ENCODE peak calls at places on chromosome 18, in five cellular contexts. X is AG09319, M is type B pancreatic cell, Q is AG09309, Z is breast epithelium. A is an unnamed sample.

GRCh38 chr18:31056296-31056695 is 13.8 kb upstream of the DSC3 start:
- DNase-seq in X (no peak), M (no peak), Q (no peak), Z (no peak), A (no peak)

GRCh38 chr18:79869591-79870368 is 72.0 kb downstream of the KCNG2 start:
- DNase-seq in X (no peak), M (no peak), Q (no peak), Z (no peak), A (no peak)

GRCh38 chr18:53375641-53376040 is 848.8 kb downstream of the MBD2 start:
- DNase-seq in X (no peak), M (no peak), Q (no peak), Z (no peak), A (no peak)

GRCh38 chr18:10127721-10128120 is 213.9 kb downstream of the VAPA start:
- DNase-seq in X (no peak), M (no peak), Q (no peak), Z (no peak), A (no peak)

GRCh38 chr18:3871687-3872086 is 421.7 kb downstream of the TGIF1 start:
- DNase-seq in X (no peak), M (no peak), Q (no peak), Z (no peak), A (no peak)

GRCh38 chr18:60100805-60101204 is 201.0 kb downstream of the PMAIP1 start:
- DNase-seq in X (no peak), M (no peak), Q (no peak), Z (no peak), A (no peak)

GRCh38 chr18:28175047-28175929 is 1.6 kb downstream of the CDH2 start:
- DNase-seq in X (no peak), M (peak; percentile 79), Q (no peak), Z (no peak), A (peak; percentile 60)

GRCh38 chr18:44564922-44565321 is 115.8 kb upstream of the SETBP1 start:
- DNase-seq in X (peak; percentile 48), M (no peak), Q (peak; percentile 33), Z (peak; percentile 69), A (no peak)

GRCh38 chr18:42641996-42642395 is 473.5 kb downstream of the RIT2 start:
- DNase-seq in X (no peak), M (no peak), Q (no peak), Z (no peak), A (no peak)

GRCh38 chr18:22267697-22268096 is 98.3 kb downstream of the GATA6 start:
- DNase-seq in X (no peak), M (no peak), Q (no peak), Z (no peak), A (no peak)

GRCh38 chr18:54279477-54280205 is 10.3 kb downstream of the POLI start:
- DNase-seq in X (no peak), M (no peak), Q (no peak), Z (no peak), A (no peak)

GRCh38 chr18:47964086-47964485 is 33.6 kb upstream of the SMAD2 start:
- DNase-seq in X (no peak), M (no peak), Q (no peak), Z (no peak), A (no peak)

GRCh38 chr18:58637197-58637596 is 8.3 kb upstream of the ALPK2 start:
- DNase-seq in X (no peak), M (no peak), Q (no peak), Z (no peak), A (no peak)

GRCh38 chr18:9755603-9756002 is 47.5 kb downstream of the RAB31 start:
- DNase-seq in X (no peak), M (no peak), Q (no peak), Z (peak; percentile 13), A (no peak)

GRCh38 chr18:41703744-41704530 is 251.1 kb upstream of the PIK3C3 start:
- DNase-seq in X (no peak), M (no peak), Q (no peak), Z (no peak), A (no peak)

GRCh38 chr18:69400253-69400975 is at the start of gene DOK6:
- DNase-seq in X (peak; percentile 32), M (peak; percentile 79), Q (peak; percentile 21), Z (no peak), A (peak; percentile 61)

GRCh38 chr18:59617468-59617932 is 79.7 kb downstream of the CCBE1 start:
- DNase-seq in X (no peak), M (no peak), Q (no peak), Z (no peak), A (no peak)

GRCh38 chr18:25650201-25650941 is 298.4 kb upstream of the ZNF521 start:
- DNase-seq in X (peak; percentile 78), M (no peak), Q (peak; percentile 95), Z (no peak), A (no peak)

GRCh38 chr18:76821875-76822509 is 365 bp upstream of the ZNF236 start:
- DNase-seq in X (no peak), M (peak; percentile 72), Q (no peak), Z (peak; percentile 43), A (peak; percentile 26)

GRCh38 chr18:79275992-79276391 is 119.7 kb upstream of the NFATC1 start:
- DNase-seq in X (no peak), M (no peak), Q (no peak), Z (no peak), A (no peak)

GRCh38 chr18:23231340-23232021 is 96.2 kb downstream of the CABLES1 start:
- DNase-seq in X (peak; percentile 81), M (no peak), Q (peak; percentile 95), Z (peak; percentile 79), A (no peak)

GRCh38 chr18:43192408-43192807 is 76.9 kb upstream of the RIT2 start:
- DNase-seq in X (no peak), M (no peak), Q (no peak), Z (no peak), A (no peak)

GRCh38 chr18:3481696-3482210 is 31.8 kb downstream of the TGIF1 start:
- DNase-seq in X (no peak), M (no peak), Q (no peak), Z (no peak), A (peak; percentile 29)

GRCh38 chr18:75269140-75269676 is 58.6 kb downstream of the TSHZ1 start:
- DNase-seq in X (no peak), M (no peak), Q (no peak), Z (no peak), A (no peak)

GRCh38 chr18:23225518-23225917 is 90.2 kb downstream of the CABLES1 start:
- DNase-seq in X (peak; percentile 92), M (no peak), Q (peak; percentile 97), Z (no peak), A (no peak)

GRCh38 chr18:79393626-79394401 is 1.9 kb upstream of the NFATC1 start:
- DNase-seq in X (peak; percentile 67), M (peak; percentile 76), Q (no peak), Z (peak; percentile 89), A (no peak)

GRCh38 chr18:21826641-21827302 is 86.2 kb downstream of the MIB1 start:
- DNase-seq in X (no peak), M (no peak), Q (no peak), Z (no peak), A (no peak)

GRCh38 chr18:9147440-9148238 is 11.1 kb downstream of the ANKRD12 start:
- DNase-seq in X (peak; percentile 49), M (no peak), Q (peak; percentile 45), Z (no peak), A (no peak)

GRCh38 chr18:40367576-40367975 is 1587.5 kb upstream of the PIK3C3 start:
- DNase-seq in X (no peak), M (no peak), Q (no peak), Z (no peak), A (no peak)

GRCh38 chr18:49238433-49239042 is 221.9 kb downstream of the DYM start:
- DNase-seq in X (no peak), M (no peak), Q (no peak), Z (no peak), A (peak; percentile 33)

GRCh38 chr18:11147371-11147860 is 2.0 kb downstream of the PIEZO2 start:
- DNase-seq in X (no peak), M (no peak), Q (no peak), Z (no peak), A (no peak)

DNA sequence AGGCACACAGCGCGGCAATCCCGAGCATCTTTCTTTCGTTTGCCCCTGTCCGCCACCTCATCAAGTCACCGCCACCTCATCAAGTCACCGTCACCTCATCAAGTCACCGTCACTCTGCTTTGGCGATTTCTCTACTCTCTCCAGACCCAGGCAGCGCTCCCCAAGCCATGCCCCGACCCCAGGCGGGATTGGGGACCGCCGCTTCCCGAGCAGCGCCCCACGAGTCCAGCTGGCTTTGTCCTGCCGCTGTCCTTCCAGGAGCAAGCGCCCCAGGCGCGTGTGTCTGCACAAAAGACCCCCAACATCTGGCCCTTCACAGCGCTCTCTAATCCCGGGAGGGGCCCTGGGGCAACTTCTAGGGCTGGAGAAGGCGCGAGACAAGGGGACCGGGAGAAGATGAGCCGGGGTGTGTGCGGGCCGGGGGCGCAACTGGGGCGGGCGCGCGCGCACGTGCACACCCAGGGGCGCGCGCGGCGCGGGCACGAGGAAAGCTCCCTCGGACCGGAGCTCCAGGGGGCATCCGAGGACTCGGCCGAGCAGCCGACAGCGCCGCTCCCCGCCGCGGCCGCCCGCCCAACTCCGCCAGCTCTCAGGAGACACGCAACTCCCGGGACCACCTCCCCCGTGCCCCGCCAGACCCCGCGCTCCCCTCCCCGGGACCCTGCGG is 630 bp upstream of the RNF152 start:
- DNase-seq in X (no peak), M (peak; percentile 80), Q (no peak), Z (no peak), A (peak; percentile 55)
- TF ChIP-seq CTCF in X (no peak), M (peak; percentile 37), Q (peak; percentile 12), Z (no peak), A (no peak)

DNA sequence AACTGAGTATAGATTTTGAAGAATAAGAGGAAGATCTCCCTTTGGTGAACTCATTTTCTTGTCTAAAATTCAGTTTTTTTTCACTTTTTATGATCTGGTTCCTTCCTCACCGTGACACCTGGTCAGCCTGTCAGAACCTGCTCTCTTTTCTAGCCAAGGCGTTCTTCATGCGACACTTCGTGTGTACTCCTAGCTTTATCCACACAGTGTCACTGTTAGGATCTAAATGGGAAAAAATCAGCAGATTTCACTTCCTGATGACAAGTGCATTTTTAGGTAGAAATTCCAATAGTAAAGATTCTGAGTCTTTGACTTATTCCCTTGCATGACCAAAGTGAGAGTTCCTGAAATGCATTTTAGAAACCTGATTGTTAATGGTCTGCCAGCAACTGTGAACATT is 89.8 kb downstream of the KLHL14 start:
- DNase-seq in X (no peak), M (no peak), Q (no peak), Z (no peak), A (no peak)
- TF ChIP-seq CTCF in X (no peak), M (peak; percentile 25), Q (no peak), Z (no peak), A (peak; percentile 20)

GRCh38 chr18:70576281-70577022 is 287.6 kb downstream of the SOCS6 start:
- DNase-seq in X (no peak), M (no peak), Q (no peak), Z (no peak), A (no peak)

GRCh38 chr18:70577023-70577420 is 288.2 kb downstream of the SOCS6 start:
- DNase-seq in X (no peak), M (no peak), Q (no peak), Z (no peak), A (no peak)

DNA sequence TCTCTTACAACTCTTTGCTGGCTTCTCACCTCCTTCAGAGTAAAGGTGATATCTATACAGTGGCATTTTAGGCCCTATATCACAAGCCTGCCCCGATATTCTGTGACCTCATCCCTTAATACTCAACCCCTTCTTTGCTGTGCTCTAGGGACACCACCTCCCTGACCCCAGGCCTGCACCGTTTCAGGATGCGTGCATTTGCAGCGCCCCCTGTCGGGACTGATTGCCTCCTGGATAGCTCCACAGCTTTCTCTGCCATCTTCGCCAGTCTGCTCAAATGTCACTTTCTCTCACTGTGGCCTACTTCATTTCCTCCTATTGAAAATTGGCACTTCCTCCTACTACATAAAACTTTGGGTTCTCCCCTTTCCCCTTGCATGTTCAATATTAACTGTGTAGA is 289.6 kb downstream of the SOCS6 start:
- DNase-seq in X (no peak), M (no peak), Q (no peak), Z (no peak), A (peak; percentile 15)
- TF ChIP-seq CTCF in X (no peak), M (peak; percentile 55), Q (no peak), Z (no peak), A (peak; percentile 35)

GRCh38 chr18:68083131-68083530 is 566.6 kb upstream of the DSEL start:
- DNase-seq in X (peak; percentile 34), M (no peak), Q (peak; percentile 46), Z (no peak), A (no peak)
- TF ChIP-seq CTCF in X (no peak), M (no peak), Q (no peak), Z (no peak), A (no peak)

A was measured in neural crest cell.